ENCODE peak calls at places on chromosomes 3 and 15, in ten cellular contexts. I is mammary epithelial cell; D is heart left ventricle; W is SJSA1; E is gastrocnemius medialis; P is neuronal stem cell; C is right cardiac atrium; B is heart right ventricle; N is left ventricle myocardium inferior; O is CD4-positive, alpha-beta T cell. Y is an unnamed sample.

GRCh38 chr3:171842864-171843511 is at the start of gene TMEM212:
- DNase-seq in P (no peak), W (peak; percentile 30), E (no peak), N (no peak), D (no peak), I (peak; percentile 54), C (no peak), O (no peak), B (no peak), Y (no peak)

GRCh38 chr3:51975857-51976549 is 1.1 kb downstream of the ABHD14A start:
- DNase-seq in B (peak; percentile 76), N (peak; percentile 70), D (peak; percentile 78), I (no peak), E (no peak), C (peak; percentile 92), O (peak; percentile 26), P (no peak), W (peak; percentile 56), Y (peak; percentile 85)

GRCh38 chr3:39718674-39719595 is 90.5 kb upstream of the MYRIP start:
- DNase-seq in D (no peak), W (no peak), N (no peak), P (no peak), C (no peak), B (no peak), O (no peak), I (peak; percentile 16), E (no peak), Y (no peak)

GRCh38 chr3:60055765-60056164 is 1005.9 kb upstream of the CFAP20DC start:
- DNase-seq in O (no peak), C (no peak), N (no peak), E (no peak), I (no peak), P (no peak), D (no peak), B (no peak), W (no peak), Y (no peak)

GRCh38 chr15:27399236-27399635 is 428.3 kb downstream of the GABRG3 start:
- DNase-seq in B (no peak), W (no peak), P (no peak), I (no peak), C (no peak), O (no peak), D (no peak), E (no peak), N (no peak), Y (peak; percentile 13)

GRCh38 chr15:73599934-73600333 is 33.3 kb downstream of the NPTN start:
- DNase-seq in W (peak; percentile 9), B (no peak), O (no peak), C (no peak), I (peak; percentile 74), E (no peak), P (no peak), D (no peak), N (no peak), Y (no peak)

GRCh38 chr15:95716708-95717107 is 613.8 kb upstream of the NR2F2 start:
- DNase-seq in O (no peak), I (no peak), N (no peak), W (no peak), B (no peak), E (no peak), D (no peak), P (no peak), C (no peak), Y (no peak)

GRCh38 chr3:134846943-134847342 is 51.9 kb downstream of the EPHB1 start:
- DNase-seq in E (no peak), P (no peak), I (peak; percentile 67), B (no peak), O (no peak), D (no peak), W (peak; percentile 22), N (no peak), C (no peak), Y (no peak)

GRCh38 chr3:66822059-66823009 is 175.8 kb upstream of the KBTBD8 start:
- DNase-seq in W (peak; percentile 23), D (peak; percentile 38), O (peak; percentile 45), I (peak; percentile 55), P (peak; percentile 69), E (peak; percentile 15), B (peak; percentile 17), C (peak; percentile 53), N (peak; percentile 22), Y (peak; percentile 54)

GRCh38 chr3:16884748-16885587 is at the start of gene PLCL2:
- DNase-seq in D (peak; percentile 56), C (peak; percentile 81), W (peak; percentile 60), E (no peak), I (peak; percentile 9), N (peak; percentile 54), P (peak; percentile 42), B (peak; percentile 58), O (peak; percentile 77), Y (peak; percentile 81)

GRCh38 chr3:38549957-38550840 is 54.1 kb downstream of the EXOG start:
- DNase-seq in O (no peak), N (no peak), P (no peak), B (no peak), W (no peak), E (no peak), D (no peak), I (no peak), C (no peak), Y (no peak)

GRCh38 chr15:83732196-83732595 is 78.3 kb downstream of the ADAMTSL3 start:
- DNase-seq in N (no peak), P (no peak), I (no peak), C (no peak), W (peak; percentile 17), D (no peak), O (no peak), E (no peak), B (no peak), Y (no peak)

GRCh38 chr15:100520132-100520921 is 8.4 kb downstream of the CERS3 start:
- DNase-seq in N (no peak), E (no peak), P (no peak), I (no peak), O (no peak), D (no peak), C (no peak), B (no peak), W (no peak), Y (no peak)

GRCh38 chr3:198076722-198077308 is 116.8 kb downstream of the LMLN start:
- DNase-seq in I (no peak), C (no peak), D (no peak), N (no peak), O (no peak), P (no peak), W (no peak), E (no peak), B (no peak), Y (no peak)

GRCh38 chr3:198081421-198081844 is 121.4 kb downstream of the LMLN start:
- DNase-seq in C (peak; percentile 40), D (no peak), N (no peak), W (no peak), P (no peak), O (no peak), E (no peak), I (no peak), B (peak; percentile 13), Y (peak; percentile 29)

GRCh38 chr3:198080521-198081384 is 120.7 kb downstream of the LMLN start:
- DNase-seq in C (peak; percentile 86), I (peak; percentile 70), B (peak; percentile 70), D (peak; percentile 62), W (peak; percentile 46), N (peak; percentile 69), E (no peak), O (peak; percentile 78), P (peak; percentile 86), Y (peak; percentile 84)

GRCh38 chr3:198079771-198080520 is 119.9 kb downstream of the LMLN start:
- DNase-seq in W (no peak), C (no peak), P (no peak), O (peak; percentile 22), N (no peak), B (peak; percentile 21), E (no peak), I (peak; percentile 74), D (no peak), Y (peak; percentile 45)
- H3K27me3 ChIP-seq in W (peaks cover 48% of the 10 kb centered on the region), C (no peaks in the 10 kb centered on the region), P (peaks cover 4% of the 10 kb centered on the region), O (peaks cover 45% of the 10 kb centered on the region), N (peaks cover 92% of the 10 kb centered on the region), B (peaks cover 87% of the 10 kb centered on the region), E (peaks cover 72% of the 10 kb centered on the region), I (peaks cover 14% of the 10 kb centered on the region), D (peaks cover 52% of the 10 kb centered on the region), Y (peaks cover 34% of the 10 kb centered on the region)

DNA sequence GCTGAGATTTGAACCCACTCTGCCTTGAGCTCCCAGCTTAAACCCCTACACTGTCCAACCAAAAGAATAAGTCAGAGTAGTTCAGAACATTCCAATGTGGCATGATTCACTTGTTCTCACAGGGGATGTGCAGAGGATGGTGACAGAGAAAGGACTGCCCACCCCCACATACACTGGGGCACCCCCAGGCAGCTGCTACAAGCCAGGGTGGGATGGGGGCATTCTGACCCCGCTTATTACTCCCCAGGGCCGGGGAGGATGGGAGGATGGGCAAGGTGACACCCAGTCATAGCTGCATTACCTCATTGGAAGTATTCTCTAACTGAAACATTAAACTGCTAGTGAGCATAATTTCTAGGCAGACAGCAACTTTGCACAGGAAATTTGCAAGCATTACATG is 126.0 kb upstream of the PRR20G start:
- DNase-seq in P (no peak), O (no peak), B (no peak), N (no peak), C (no peak), W (no peak), I (no peak), E (no peak), D (no peak), Y (no peak)
- H3K27me3 ChIP-seq in P (no peaks in the 10 kb centered on the region), O (peaks cover 50% of the 10 kb centered on the region), B (peaks cover 60% of the 10 kb centered on the region), N (peaks cover 91% of the 10 kb centered on the region), C (no peaks in the 10 kb centered on the region), W (peaks cover 25% of the 10 kb centered on the region), I (peaks cover 4% of the 10 kb centered on the region), E (peaks cover 8% of the 10 kb centered on the region), D (peaks cover 13% of the 10 kb centered on the region), Y (no peaks in the 10 kb centered on the region)

GRCh38 chr3:102237838-102238237 is 197.0 kb upstream of the ZPLD1 start:
- DNase-seq in D (no peak), B (no peak), P (no peak), W (no peak), N (no peak), E (no peak), I (no peak), O (no peak), C (no peak), Y (no peak)
- H3K27me3 ChIP-seq in D (no peaks in the 10 kb centered on the region), B (no peaks in the 10 kb centered on the region), P (no peaks in the 10 kb centered on the region), W (peaks cover 8% of the 10 kb centered on the region), N (no peaks in the 10 kb centered on the region), E (no peaks in the 10 kb centered on the region), I (no peaks in the 10 kb centered on the region), O (no peaks in the 10 kb centered on the region), C (no peaks in the 10 kb centered on the region), Y (no peaks in the 10 kb centered on the region)

DNA sequence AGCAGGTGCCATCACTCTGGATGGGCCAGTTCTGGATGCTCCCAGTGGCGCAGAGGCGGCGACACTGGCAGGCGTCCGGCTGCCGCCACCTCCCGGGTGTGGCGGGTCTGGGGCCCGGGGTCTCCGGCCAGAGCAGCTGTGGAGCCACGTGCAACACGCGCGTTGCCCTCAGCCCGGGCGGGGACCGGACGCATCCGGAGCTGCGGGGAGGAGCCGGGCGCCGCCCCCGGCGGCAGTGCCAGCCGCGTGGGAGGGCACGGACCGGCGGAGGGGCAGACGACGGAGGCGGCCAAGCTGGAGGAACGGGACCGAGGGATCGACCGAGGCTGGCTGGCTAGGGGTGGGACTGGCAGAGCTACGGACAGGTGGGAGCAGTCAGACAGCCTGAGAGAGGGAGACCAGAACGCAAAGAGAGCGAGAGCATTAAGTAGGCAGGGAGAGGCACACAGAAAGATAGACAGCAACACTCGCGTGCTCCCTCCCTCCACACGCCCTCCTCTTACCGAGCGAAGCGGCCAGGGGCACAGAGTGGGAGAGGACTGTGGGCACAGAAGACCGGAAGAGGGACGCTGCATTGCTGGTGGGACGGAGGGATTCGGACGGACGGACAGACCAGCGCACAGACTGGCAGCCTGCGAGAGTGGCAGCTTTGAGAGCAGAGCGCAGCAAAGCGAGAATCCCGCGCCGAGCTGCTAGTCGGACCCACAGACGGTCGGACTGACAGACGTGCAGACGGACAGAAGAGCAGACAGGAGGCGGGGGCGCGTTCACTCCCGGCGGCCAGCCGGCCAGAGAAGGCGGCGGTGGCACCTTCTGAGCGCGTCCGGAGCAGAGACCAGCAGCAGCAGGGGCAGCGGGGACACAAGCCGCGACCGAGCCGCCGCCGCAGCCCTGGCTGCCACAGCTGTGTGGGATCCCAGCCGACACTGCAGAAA is at the start of gene ARPP21:
- DNase-seq in B (no peak), I (no peak), O (no peak), P (peak; percentile 49), E (peak; percentile 58), N (no peak), D (peak; percentile 25), W (no peak), C (peak; percentile 49), Y (peak; percentile 76)
- H3K27me3 ChIP-seq in B (peaks cover 53% of the 10 kb centered on the region), I (peaks cover 20% of the 10 kb centered on the region), O (peaks cover 21% of the 10 kb centered on the region), P (peaks cover 6% of the 10 kb centered on the region), E (no peaks in the 10 kb centered on the region), N (peaks cover 57% of the 10 kb centered on the region), D (peaks cover 33% of the 10 kb centered on the region), W (peaks cover 12% of the 10 kb centered on the region), C (no peaks in the 10 kb centered on the region), Y (peaks cover 41% of the 10 kb centered on the region)

Y was measured in H7.